ENCODE peak calls at places on chromosomes 4 and X, in four cellular contexts. One of them, this sample, is unnamed.

GRCh38 chr4:56654238-56654632 is 26.9 kb downstream of the HOPX start:
- DNase-seq in A172: no peak
- DNase-seq in lower lobe of right lung: no peak
- DNase-seq in ACHN: no peak
- DNase-seq in this sample: no peak

GRCh38 chr4:52791936-52792335 is 40.7 kb upstream of the ERVMER34-1 start:
- DNase-seq in A172: no peak
- DNase-seq in ACHN: no peak
- DNase-seq in lower lobe of right lung: no peak
- DNase-seq in this sample: no peak

GRCh38 chr4:177108708-177109107 is 201.0 kb upstream of the NEIL3 start:
- DNase-seq in ACHN: peak; percentile 16
- DNase-seq in lower lobe of right lung: no peak
- DNase-seq in A172: no peak
- DNase-seq in this sample: no peak

GRCh38 chr4:48133668-48134444 is at the start of gene TXK:
- DNase-seq in ACHN: no peak
- DNase-seq in A172: no peak
- DNase-seq in lower lobe of right lung: no peak
- DNase-seq in this sample: no peak

GRCh38 chr4:113146876-113147358 is 97.5 kb downstream of the ANK2 start:
- DNase-seq in lower lobe of right lung: no peak
- DNase-seq in ACHN: peak; percentile 40
- DNase-seq in A172: peak; percentile 4
- DNase-seq in this sample: no peak

GRCh38 chr4:181312066-181312465 is 931.1 kb upstream of the TENM3 start:
- DNase-seq in A172: no peak
- DNase-seq in lower lobe of right lung: no peak
- DNase-seq in ACHN: no peak
- DNase-seq in this sample: no peak

GRCh38 chrX:11367609-11368430 is 74.6 kb downstream of the AMELX start:
- DNase-seq in lower lobe of right lung: no peak
- DNase-seq in A172: peak; percentile 22
- DNase-seq in ACHN: no peak
- DNase-seq in this sample: no peak

GRCh38 chr4:52780627-52781354 is 29.6 kb upstream of the ERVMER34-1 start:
- DNase-seq in ACHN: no peak
- DNase-seq in A172: peak; percentile 11
- DNase-seq in lower lobe of right lung: no peak
- DNase-seq in this sample: no peak

GRCh38 chrX:105460366-105460765 is 239.9 kb upstream of the TEX13A start:
- DNase-seq in A172: no peak
- DNase-seq in ACHN: no peak
- DNase-seq in lower lobe of right lung: no peak
- DNase-seq in this sample: no peak

GRCh38 chr4:33924239-33924638 is 2320.1 kb downstream of the ARAP2 start:
- DNase-seq in ACHN: peak; percentile 0
- DNase-seq in lower lobe of right lung: no peak
- DNase-seq in A172: peak; percentile 87
- DNase-seq in this sample: peak; percentile 38

GRCh38 chrX:103517246-103517645 is 2.0 kb downstream of the RAB40A start:
- DNase-seq in A172: no peak
- DNase-seq in ACHN: no peak
- DNase-seq in lower lobe of right lung: no peak
- DNase-seq in this sample: peak; percentile 5

GRCh38 chrX:37786666-37787337 is 6.9 kb downstream of the CYBB start:
- DNase-seq in A172: no peak
- DNase-seq in lower lobe of right lung: no peak
- DNase-seq in ACHN: no peak
- DNase-seq in this sample: no peak

GRCh38 chr4:22970665-22971064 is 277.9 kb downstream of the GBA3 start:
- DNase-seq in lower lobe of right lung: no peak
- DNase-seq in ACHN: no peak
- DNase-seq in A172: no peak
- DNase-seq in this sample: no peak

This sample was measured in kidney epithelial cell.